ENCODE peak calls at places on chromosomes 16 and 17, in six cellular contexts. B is IMR-90; U is neural progenitor cell; V is transverse colon; R is testis; S is CD4-positive, alpha-beta memory T cell. M is an unnamed sample.

GRCh38 chr16:13680021-13680672 is 239.8 kb upstream of the ERCC4 start:
- DNase-seq in V (no peak), U (no peak), S (no peak), R (no peak), B (no peak), M (no peak)

GRCh38 chr17:33012522-33013033 is 20.9 kb downstream of the SPACA3 start:
- DNase-seq in B (peak; percentile 98), R (no peak), U (no peak), S (no peak), V (no peak), M (peak; percentile 69)

GRCh38 chr17:43734376-43734775 is 24.2 kb downstream of the SOST start:
- DNase-seq in S (no peak), V (no peak), B (peak; percentile 69), R (no peak), U (no peak), M (peak; percentile 80)

GRCh38 chr17:11779906-11780305 is 181.6 kb downstream of the DNAH9 start:
- DNase-seq in S (no peak), U (no peak), V (no peak), B (no peak), R (no peak), M (no peak)

GRCh38 chr17:68656666-68657065 is 55.5 kb upstream of the FAM20A start:
- DNase-seq in S (no peak), B (no peak), V (no peak), R (peak; percentile 41), U (no peak), M (no peak)

GRCh38 chr16:1770328-1771071 is 843 bp downstream of the NME3 start:
- DNase-seq in U (peak; percentile 55), V (peak; percentile 75), R (peak; percentile 62), S (peak; percentile 57), B (peak; percentile 47), M (no peak)

GRCh38 chr17:34420254-34420766 is 57.3 kb upstream of the CCL1 start:
- DNase-seq in B (peak; percentile 46), U (peak; percentile 77), V (peak; percentile 67), S (peak; percentile 54), R (peak; percentile 85), M (peak; percentile 58)

GRCh38 chr16:10922328-10923145 is 19.7 kb downstream of the DEXI start:
- DNase-seq in V (no peak), S (no peak), U (no peak), B (peak; percentile 58), R (peak; percentile 73), M (no peak)

GRCh38 chr17:81333626-81334368 is 38.7 kb upstream of the SLC38A10 start:
- DNase-seq in B (no peak), U (no peak), V (no peak), R (no peak), S (no peak), M (no peak)

GRCh38 chr16:87411375-87412271 is 19.5 kb downstream of the MAP1LC3B start:
- DNase-seq in V (no peak), U (no peak), S (no peak), R (no peak), B (no peak), M (no peak)

GRCh38 chr17:68910789-68911431 is 44.3 kb downstream of the ABCA8 start:
- DNase-seq in S (no peak), B (no peak), R (no peak), U (no peak), V (no peak), M (no peak)

GRCh38 chr17:35568561-35568960 is 7.9 kb upstream of the SLFN14 start:
- DNase-seq in B (peak; percentile 62), S (peak; percentile 15), V (peak; percentile 21), R (peak; percentile 36), U (peak; percentile 35), M (no peak)

GRCh38 chr17:8701754-8702153 is 42.9 kb downstream of the CCDC42 start:
- DNase-seq in S (no peak), R (no peak), U (no peak), V (no peak), B (no peak), M (no peak)

GRCh38 chr16:71367243-71367976 is 8.9 kb downstream of the CALB2 start:
- DNase-seq in U (peak; percentile 89), B (peak; percentile 21), V (peak; percentile 38), R (peak; percentile 72), S (no peak), M (peak; percentile 25)

GRCh38 chr16:23691483-23692189 is 12.9 kb downstream of the PLK1 start:
- DNase-seq in U (no peak), B (no peak), R (no peak), V (no peak), S (no peak), M (no peak)

GRCh38 chr16:68707341-68708152 is 29.5 kb upstream of the CDH1 start:
- DNase-seq in U (peak; percentile 76), B (no peak), V (peak; percentile 87), R (peak; percentile 28), S (no peak), M (peak; percentile 94)

GRCh38 chr16:68367440-68367839 is 56.6 kb downstream of the PRMT7 start:
- DNase-seq in R (no peak), B (no peak), U (no peak), S (no peak), V (no peak), M (no peak)

GRCh38 chr17:7720125-7720524 is 2.6 kb downstream of the DNAH2 start:
- DNase-seq in U (no peak), V (no peak), S (no peak), B (no peak), R (no peak), M (no peak)

GRCh38 chr16:14510939-14511797 is 118.9 kb downstream of the PARN start:
- DNase-seq in R (no peak), S (no peak), U (no peak), V (no peak), B (peak; percentile 74), M (peak; percentile 60)

GRCh38 chr17:65020284-65020683 is 36.3 kb downstream of the GNA13 start:
- DNase-seq in S (no peak), B (peak; percentile 91), U (no peak), V (no peak), R (no peak), M (peak; percentile 45)

GRCh38 chr17:78272181-78272913 is 40.9 kb downstream of the TMEM235 start:
- DNase-seq in S (peak; percentile 75), B (peak; percentile 90), U (peak; percentile 65), V (peak; percentile 83), R (peak; percentile 82), M (no peak)
- H3K4me1 ChIP-seq in S (peaks cover 32% of the 10 kb centered on the region), B (peaks cover 13% of the 10 kb centered on the region), U (peaks cover 47% of the 10 kb centered on the region), V (peaks cover 10% of the 10 kb centered on the region), R (peaks cover 23% of the 10 kb centered on the region), M (peaks cover 13% of the 10 kb centered on the region)

GRCh38 chr17:75113798-75114551 is 4.2 kb downstream of the ARMC7 start:
- DNase-seq in B (peak; percentile 89), S (peak; percentile 88), R (peak; percentile 97), U (peak; percentile 91), V (peak; percentile 94), M (peak; percentile 94)
- H3K4me3 ChIP-seq in B (peak overlapping the region; percentile 37), S (peak overlapping the region; percentile 71), R (peak overlapping the region; percentile 58), U (no peak overlapping the region), V (peak overlapping the region; percentile 44), M (peak overlapping the region; percentile 37)

DNA sequence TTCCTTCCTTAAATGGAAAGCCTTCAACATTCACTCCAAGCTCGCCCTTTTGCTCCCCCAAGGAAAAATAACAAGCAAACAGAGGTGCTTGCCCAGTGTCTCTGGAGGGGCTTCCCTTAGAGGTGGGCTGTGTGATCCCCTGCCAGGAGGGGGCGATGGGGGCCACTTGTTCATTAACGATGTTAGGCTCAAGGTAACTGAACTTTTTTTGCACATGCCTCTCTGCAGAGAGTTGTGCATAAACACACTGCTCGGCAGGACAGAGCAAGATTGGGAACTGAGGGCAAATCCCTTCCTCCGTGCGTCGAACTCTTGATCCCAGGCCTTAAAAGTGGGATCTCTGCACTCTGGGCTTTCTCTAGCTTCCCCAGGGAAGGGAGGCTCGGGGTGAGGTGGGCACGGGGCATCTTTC is 15.5 kb upstream of the NAGLU start:
- DNase-seq in V (no peak), S (no peak), B (no peak), U (peak; percentile 36), R (no peak), M (peak; percentile 61)
- H3K27ac ChIP-seq in V (peak overlapping the region; percentile 89), S (no peak overlapping the region), B (peak overlapping the region; percentile 99), U (peak overlapping the region; percentile 83), R (peak overlapping the region; percentile 93), M (peak overlapping the region; percentile 99)

GRCh38 chr17:9968881-9969280 is 63.8 kb upstream of the RCVRN start:
- DNase-seq in S (no peak), U (no peak), R (no peak), V (no peak), B (peak; percentile 91), M (no peak)
- H3K4me1 ChIP-seq in S (no peaks in the 10 kb centered on the region), U (peaks cover 16% of the 10 kb centered on the region), R (peaks cover 18% of the 10 kb centered on the region), V (peaks cover 4% of the 10 kb centered on the region), B (peaks cover 13% of the 10 kb centered on the region), M (no peaks in the 10 kb centered on the region)

DNA sequence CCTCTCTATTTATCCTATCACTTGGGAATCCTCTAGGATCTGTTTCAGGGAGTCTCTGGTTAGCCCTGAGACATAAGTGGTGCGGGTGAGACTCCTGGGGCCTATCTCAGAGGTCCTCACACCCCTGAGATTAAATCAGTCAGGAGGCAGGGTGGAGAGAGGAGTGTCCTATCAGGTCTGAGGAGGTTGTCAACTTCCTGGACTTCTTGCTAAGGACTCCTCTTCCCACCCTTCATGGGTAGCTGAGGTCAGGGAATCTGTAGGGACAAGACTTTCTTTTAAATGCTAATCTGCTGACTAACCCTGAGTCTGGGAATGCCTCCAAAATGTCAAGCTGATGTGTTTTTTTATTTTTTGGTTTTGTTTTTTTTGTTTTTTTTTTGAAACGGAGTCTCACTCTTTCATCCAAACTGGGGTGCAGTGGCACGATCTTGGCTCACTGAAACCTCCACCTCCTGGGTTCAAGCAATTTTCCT is 6.6 kb upstream of the ARMC5 start:
- DNase-seq in B (peak; percentile 94), U (no peak), S (no peak), V (no peak), R (peak; percentile 40), M (peak; percentile 82)
- H3K4me3 ChIP-seq in B (no peak overlapping the region), U (no peak overlapping the region), S (no peak overlapping the region), V (no peak overlapping the region), R (no peak overlapping the region), M (no peak overlapping the region)

DNA sequence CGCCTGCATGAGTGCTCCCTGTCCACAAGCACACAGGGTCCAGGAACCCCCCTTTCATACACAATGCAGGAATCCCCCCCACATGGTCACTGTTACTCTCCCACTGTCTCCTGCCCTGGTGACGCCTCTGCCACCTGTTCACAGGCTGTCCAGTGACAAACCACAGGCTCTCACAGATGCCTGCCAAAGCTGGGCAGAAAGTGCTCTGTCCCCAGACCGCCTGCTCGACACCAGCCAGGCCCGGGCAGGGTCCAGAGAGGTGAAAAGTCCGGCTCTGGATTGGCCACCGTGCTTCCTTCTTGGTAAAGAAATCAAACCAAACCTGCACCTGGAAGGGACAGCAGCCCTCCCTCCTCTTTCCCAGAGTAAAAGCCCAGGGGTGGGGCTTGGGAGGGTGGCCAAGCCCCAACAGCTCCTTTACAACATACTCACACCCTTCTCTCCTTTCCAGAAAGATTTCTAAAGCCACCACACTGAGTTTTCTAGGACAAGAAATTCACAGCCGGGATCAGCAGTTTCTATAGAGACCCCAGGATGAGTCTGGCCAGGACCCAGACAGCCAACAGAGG is 6.2 kb downstream of the PCGF2 start:
- DNase-seq in S (no peak), V (peak; percentile 80), B (no peak), R (no peak), U (no peak), M (no peak)
- H3K27ac ChIP-seq in S (no peak overlapping the region), V (peak overlapping the region; percentile 95), B (no peak overlapping the region), R (no peak overlapping the region), U (no peak overlapping the region), M (no peak overlapping the region)

DNA sequence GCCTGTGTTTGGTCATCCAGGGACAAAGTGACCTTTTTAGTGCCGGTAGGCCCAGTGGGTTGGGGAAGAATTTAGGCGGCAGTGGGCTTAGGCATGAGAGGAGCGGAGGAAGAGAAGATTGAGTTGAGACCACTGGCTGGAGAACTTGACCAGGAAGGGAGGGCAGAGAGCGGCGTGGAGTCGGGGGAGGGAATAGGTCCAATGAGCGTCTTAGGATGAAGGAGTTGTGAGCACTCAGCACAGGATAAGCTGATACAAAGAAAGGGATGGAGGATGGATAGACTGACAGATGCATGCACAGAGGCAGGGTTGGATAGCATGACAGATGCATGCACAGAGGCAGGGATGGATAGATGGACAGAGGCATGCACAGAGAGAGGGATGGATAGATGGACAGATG is 8.0 kb downstream of the IL32 start:
- DNase-seq in S (no peak), B (no peak), V (no peak), U (no peak), R (no peak), M (no peak)
- H3K4me1 ChIP-seq in S (peaks cover 96% of the 10 kb centered on the region), B (no peaks in the 10 kb centered on the region), V (peaks cover under 1% of the 10 kb centered on the region), U (no peaks in the 10 kb centered on the region), R (peaks cover 5% of the 10 kb centered on the region), M (peaks cover 4% of the 10 kb centered on the region)